ENCODE peak calls at places on chromosomes 12 and 14, in nine cellular contexts. R is neural crest cell, B is pancreas, I is lung, Q is Calu3, L is heart left ventricle, E is kidney, Z is choroid plexus epithelial cell, A is tibial nerve. U is an unnamed sample.
A peak's percentile ranks its signal among the peaks of the same experiment; 100 is the strongest.

GRCh38 chr14:53784688-53785087 is 171.9 kb downstream of the BMP4 start:
- DNase-seq in A (no peak), Q (no peak), L (no peak), I (no peak), E (no peak), Z (no peak), B (no peak), R (no peak), U (no peak)

GRCh38 chr14:95445676-95446075 is 70.8 kb downstream of the SYNE3 start:
- DNase-seq in Q (no peak), I (no peak), A (no peak), Z (no peak), E (no peak), B (no peak), L (no peak), R (no peak), U (no peak)

GRCh38 chr14:75042040-75042439 is 9.2 kb downstream of the MLH3 start:
- DNase-seq in L (no peak), Q (no peak), R (no peak), E (no peak), A (no peak), Z (no peak), I (no peak), B (no peak), U (no peak)

GRCh38 chr12:70590051-70590450 is 47.2 kb downstream of the PTPRB start:
- DNase-seq in L (peak; percentile 66), Q (peak; percentile 84), E (peak; percentile 84), Z (peak; percentile 92), B (peak; percentile 66), A (peak; percentile 78), R (peak; percentile 72), I (peak; percentile 66), U (peak; percentile 54)

GRCh38 chr14:69654109-69654508 is 42.7 kb downstream of the SUSD6 start:
- DNase-seq in I (no peak), Z (no peak), E (no peak), A (no peak), Q (peak; percentile 21), L (peak; percentile 10), B (no peak), R (no peak), U (no peak)

GRCh38 chr12:26195641-26196423 is 459 bp downstream of the SSPN start:
- DNase-seq in I (peak; percentile 41), E (peak; percentile 85), Q (peak; percentile 30), B (peak; percentile 64), R (peak; percentile 37), A (peak; percentile 34), Z (peak; percentile 48), L (peak; percentile 62), U (no peak)

GRCh38 chr14:95535226-95536021 is 574 bp downstream of the GLRX5 start:
- DNase-seq in E (peak; percentile 84), R (no peak), I (no peak), L (peak; percentile 54), A (no peak), B (no peak), Z (no peak), Q (no peak), U (no peak)

GRCh38 chr14:31339743-31340142 is 80.6 kb downstream of the HEATR5A start:
- DNase-seq in L (no peak), Q (no peak), I (no peak), Z (no peak), A (no peak), R (no peak), E (no peak), B (no peak), U (no peak)

GRCh38 chr12:58169826-58170225 is 228.5 kb downstream of the ATP23 start:
- DNase-seq in Z (no peak), A (no peak), L (no peak), B (no peak), I (no peak), Q (no peak), E (no peak), R (no peak), U (no peak)

GRCh38 chr12:4355843-4356327 is 23.6 kb downstream of the FGF23 start:
- DNase-seq in R (peak; percentile 50), E (no peak), Z (peak; percentile 40), A (peak; percentile 10), B (peak; percentile 15), L (peak; percentile 25), I (no peak), Q (peak; percentile 35), U (no peak)
- TF ChIP-seq CTCF in R (peak; percentile 68), E (no peak), Z (peak; percentile 65), A (peak; percentile 18), B (no peak), L (peak; percentile 46), I (no peak), Q (no peak), U (peak; percentile 32)

DNA sequence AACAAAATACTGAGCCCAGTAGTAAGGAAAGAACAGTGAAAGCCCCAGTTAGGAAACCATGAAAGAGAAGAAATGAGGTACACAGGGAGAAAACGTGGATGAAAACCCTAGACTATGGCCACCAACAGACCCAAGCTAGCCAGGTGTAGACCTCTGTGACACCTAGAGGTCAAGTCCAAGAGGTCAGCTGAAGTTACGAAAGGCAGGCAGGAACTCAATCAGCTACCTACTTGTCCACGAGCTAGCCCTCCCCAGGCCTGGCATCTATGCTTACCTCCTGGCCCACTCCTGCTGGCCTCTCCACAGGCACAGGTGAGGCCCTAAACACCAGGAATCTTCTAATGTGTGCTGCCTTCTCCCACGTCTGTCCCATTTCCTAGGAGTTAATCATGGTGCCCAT is 48.7 kb downstream of the DPF3 start:
- DNase-seq in L (no peak), B (no peak), Z (no peak), E (no peak), R (no peak), I (no peak), A (no peak), Q (no peak), U (no peak)
- TF ChIP-seq CTCF in L (no peak), B (no peak), Z (no peak), E (no peak), R (no peak), I (no peak), A (no peak), Q (no peak), U (no peak)

DNA sequence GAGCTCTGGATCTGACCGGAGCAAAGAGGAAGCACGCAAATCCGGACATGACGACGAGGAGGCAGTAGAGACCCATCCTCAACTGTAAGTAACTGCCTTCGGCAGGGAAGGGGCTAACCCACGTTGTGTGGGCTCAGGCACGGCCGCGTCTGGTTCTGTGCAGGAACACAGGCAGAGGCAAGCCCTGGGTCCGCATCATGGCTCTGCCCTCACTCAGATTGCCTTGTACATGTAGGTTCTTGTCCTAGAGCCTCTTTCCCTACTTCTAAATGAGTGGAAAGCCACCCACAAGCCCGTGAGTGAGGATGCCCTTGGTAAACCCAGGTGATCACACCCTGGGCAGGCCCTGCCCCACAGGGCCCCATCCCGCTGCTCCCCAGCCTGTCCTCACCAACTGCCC is 8.9 kb upstream of the RPLP0 start:
- DNase-seq in Z (no peak), L (no peak), R (no peak), B (no peak), E (no peak), A (no peak), I (no peak), Q (no peak), U (no peak)
- TF ChIP-seq CTCF in Z (no peak), L (no peak), R (no peak), B (no peak), E (no peak), A (no peak), I (no peak), Q (no peak), U (no peak)

GRCh38 chr12:18551703-18552102 is 186.1 kb downstream of the PLCZ1 start:
- DNase-seq in Q (no peak), E (no peak), A (no peak), Z (no peak), B (no peak), L (no peak), I (no peak), R (no peak), U (no peak)

GRCh38 chr12:18556081-18556645 is 181.6 kb downstream of the PLCZ1 start:
- DNase-seq in E (no peak), Z (peak; percentile 12), A (no peak), R (no peak), B (no peak), L (no peak), Q (no peak), I (no peak), U (no peak)

GRCh38 chr12:18549598-18549997 is 188.2 kb downstream of the PLCZ1 start:
- DNase-seq in Z (no peak), R (no peak), E (no peak), I (no peak), A (no peak), Q (no peak), B (no peak), L (no peak), U (no peak)

DNA sequence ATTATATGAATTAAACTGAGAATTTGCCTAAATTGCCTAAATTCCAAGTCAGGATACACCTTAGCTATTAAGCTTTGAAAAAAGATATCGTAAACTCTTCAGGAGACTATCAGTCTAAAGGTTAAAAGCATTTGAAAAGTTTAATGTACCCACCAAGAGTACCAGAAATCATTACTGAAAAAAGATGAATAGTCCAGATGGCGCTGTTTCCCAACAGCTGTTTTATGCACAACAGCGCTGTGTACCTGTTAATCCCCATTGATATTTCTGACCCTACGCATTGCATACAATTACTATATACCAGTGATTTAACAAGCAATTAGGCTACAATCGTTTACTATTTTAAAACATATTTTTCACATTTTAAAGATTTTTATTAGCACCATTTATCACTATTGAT is 185.0 kb downstream of the PLCZ1 start:
- DNase-seq in L (no peak), I (no peak), Z (peak; percentile 3), Q (no peak), A (no peak), R (no peak), E (no peak), B (no peak), U (no peak)
- TF ChIP-seq CTCF in L (peak; percentile 27), I (no peak), Z (peak; percentile 38), Q (no peak), A (no peak), R (peak; percentile 24), E (no peak), B (no peak), U (no peak)

DNA sequence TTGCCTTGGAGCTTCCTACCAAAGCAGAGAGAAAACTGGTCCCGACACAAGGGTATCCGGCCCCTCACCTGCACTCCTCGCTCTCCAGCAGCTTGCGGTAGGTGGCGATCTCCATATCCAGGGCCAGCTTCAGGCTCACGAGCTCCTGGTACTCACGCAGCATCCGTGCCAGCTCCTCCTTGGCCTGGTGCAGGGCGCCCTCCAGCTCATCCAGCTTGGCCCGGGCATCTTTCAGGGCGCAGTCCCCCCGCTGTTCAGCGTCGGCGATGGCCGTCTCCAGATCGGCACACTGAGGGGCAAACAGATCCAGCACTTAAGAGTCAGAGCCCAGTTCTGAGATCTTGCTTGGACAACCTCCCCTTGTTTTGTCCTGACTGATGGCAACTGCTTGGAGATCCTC is 13.7 kb downstream of the KRT72 start:
- DNase-seq in R (no peak), L (no peak), A (no peak), Z (no peak), E (peak; percentile 63), I (no peak), Q (no peak), B (no peak), U (no peak)
- TF ChIP-seq CTCF in R (no peak), L (no peak), A (no peak), Z (no peak), E (no peak), I (no peak), Q (no peak), B (no peak), U (no peak)

U was measured in AG09319.